ENCODE peak calls at places on chromosome 6, in six cellular contexts. B, Z, J, L, E and C are unnamed samples.

GRCh38 chr6:39260451-39260850 is 31.2 kb upstream of the KCNK5 start:
- DNase-seq in B (no peak), Z (no peak), J (no peak), L (no peak), E (peak), C (no peak)

GRCh38 chr6:138605958-138606357 is 106.7 kb upstream of the NHSL1 start:
- DNase-seq in B (no peak), Z (no peak), J (no peak), L (no peak), E (peak), C (no peak)

GRCh38 chr6:106145741-106146227 is 59.6 kb downstream of the PRDM1 start:
- DNase-seq in B (no peak), Z (no peak), J (peak), L (no peak), E (no peak), C (peak)

GRCh38 chr6:72939029-72939428 is 286.3 kb downstream of the KHDC1L start:
- DNase-seq in B (no peak), Z (no peak), J (no peak), L (no peak), E (no peak), C (no peak)

GRCh38 chr6:133362813-133363212 is 121.7 kb downstream of the EYA4 start:
- DNase-seq in B (no peak), Z (no peak), J (no peak), L (no peak), E (no peak), C (no peak)

GRCh38 chr6:122082370-122082769 is 317.1 kb upstream of the HSF2 start:
- DNase-seq in B (no peak), Z (no peak), J (no peak), L (no peak), E (no peak), C (no peak)

GRCh38 chr6:150711584-150712501 is 112.2 kb downstream of the PLEKHG1 start:
- DNase-seq in B (no peak), Z (no peak), J (no peak), L (no peak), E (no peak), C (no peak)

GRCh38 chr6:133017581-133017980 is 203.2 kb downstream of the RPS12 start:
- DNase-seq in B (no peak), Z (no peak), J (peak), L (no peak), E (no peak), C (peak)

GRCh38 chr6:11650297-11650696 is 112.7 kb downstream of the TMEM170B start:
- DNase-seq in B (peak), Z (no peak), J (peak), L (no peak), E (no peak), C (peak)

GRCh38 chr6:131258816-131259476 is 123.7 kb downstream of the AKAP7 start:
- DNase-seq in B (peak), Z (no peak), J (peak), L (no peak), E (no peak), C (peak)

GRCh38 chr6:37049990-37050853 is 44.8 kb downstream of the FGD2 start:
- DNase-seq in B (peak), Z (peak), J (no peak), L (peak), E (peak), C (no peak)

GRCh38 chr6:156777866-156778614 is 862 bp downstream of the ARID1B start:
- DNase-seq in B (peak), Z (peak), J (peak), L (peak), E (peak), C (peak)

GRCh38 chr6:105678516-105678915 is 275.6 kb upstream of the PREP start:
- DNase-seq in B (no peak), Z (no peak), J (peak), L (no peak), E (no peak), C (no peak)

GRCh38 chr6:148888853-148889252 is 142.0 kb downstream of the UST start:
- DNase-seq in B (no peak), Z (no peak), J (peak), L (no peak), E (no peak), C (peak)

GRCh38 chr6:89520730-89521129 is 87.8 kb downstream of the ANKRD6 start:
- DNase-seq in B (no peak), Z (no peak), J (no peak), L (no peak), E (no peak), C (no peak)

GRCh38 chr6:149254241-149254640 is 63.3 kb upstream of the TAB2 start:
- DNase-seq in B (no peak), Z (no peak), J (no peak), L (no peak), E (no peak), C (no peak)

GRCh38 chr6:55943329-55943728 is 67.9 kb upstream of the BMP5 start:
- DNase-seq in B (no peak), Z (no peak), J (peak), L (no peak), E (no peak), C (peak)

GRCh38 chr6:47743744-47744143 is 38.1 kb upstream of the OPN5 start:
- DNase-seq in B (no peak), Z (no peak), J (no peak), L (no peak), E (no peak), C (peak)

GRCh38 chr6:44253307-44254101 is 3.8 kb downstream of the SLC35B2 start:
- DNase-seq in B (no peak), Z (peak), J (no peak), L (no peak), E (peak), C (peak)

GRCh38 chr6:31750411-31751022 is 10.7 kb downstream of the MSH5 start:
- DNase-seq in B (no peak), Z (no peak), J (peak), L (no peak), E (no peak), C (peak)

GRCh38 chr6:87671555-87672029 is 30.4 kb downstream of the AKIRIN2 start:
- DNase-seq in B (peak), Z (no peak), J (no peak), L (no peak), E (peak), C (peak)